ENCODE peak calls at places on chromosomes 2 and 18, in nine cellular contexts. L is foreskin fibroblast; G is stimulated activated CD4-positive, alpha-beta T cell treated with anti-CD3 and anti-CD28 coated beads, TNF-alpha, amount 100 ng/mL, for 48 hours; S is stimulated activated naive CD4-positive, alpha-beta T cell; K is HT1080; A is activated CD4-positive, alpha-beta T cell treated with anti-CD3 and anti-CD28 coated beads, Interleukin-2, amount 50 U/mL, for 1 hour; B is 8988T; F is stimulated activated CD8-positive, alpha-beta memory T cell treated with anti-CD3 and anti-CD28 coated beads, Interleukin-7, amount 100 ng/mL, for 1 hour; Q is hepatocyte. E is an unnamed sample.

GRCh38 chr2:151049746-151050145 is 211.9 kb downstream of the RBM43 start:
- DNase-seq in L (peak), G (no peak), S (no peak), K (peak), A (no peak), B (no peak), F (no peak), Q (peak), E (no peak)

GRCh38 chr18:76507830-76508381 is 12.9 kb upstream of the ZNF516 start:
- DNase-seq in L (no peak), G (no peak), S (no peak), K (no peak), A (no peak), B (no peak), F (no peak), Q (no peak), E (no peak)

GRCh38 chr2:186610785-186611184 is 20.9 kb downstream of the ITGAV start:
- DNase-seq in L (no peak), G (no peak), S (no peak), K (no peak), A (no peak), B (no peak), F (no peak), Q (no peak), E (no peak)

GRCh38 chr2:52959801-52960200 is 807.8 kb upstream of the CHAC2 start:
- DNase-seq in L (no peak), G (no peak), S (no peak), K (no peak), A (no peak), B (no peak), F (no peak), Q (no peak), E (no peak)

GRCh38 chr2:241066893-241067341 is 35.2 kb downstream of the MTERF4 start:
- DNase-seq in L (no peak), G (no peak), S (no peak), K (peak), A (no peak), B (peak), F (no peak), Q (no peak), E (no peak)

GRCh38 chr2:119111115-119111975 is 47.2 kb downstream of the C1QL2 start:
- DNase-seq in L (no peak), G (no peak), S (no peak), K (peak), A (no peak), B (no peak), F (no peak), Q (peak), E (no peak)

GRCh38 chr2:54497738-54498680 is 41.9 kb downstream of the SPTBN1 start:
- DNase-seq in L (no peak), G (no peak), S (no peak), K (no peak), A (no peak), B (no peak), F (no peak), Q (peak), E (peak)

GRCh38 chr2:236512902-236513433 is 56.7 kb upstream of the ACKR3 start:
- DNase-seq in L (peak), G (peak), S (peak), K (peak), A (peak), B (peak), F (peak), Q (peak), E (peak)

GRCh38 chr2:192216336-192216735 is 21.6 kb upstream of the TMEFF2 start:
- DNase-seq in L (no peak), G (no peak), S (no peak), K (no peak), A (no peak), B (no peak), F (no peak), Q (no peak), E (no peak)

GRCh38 chr2:186780701-186781316 is 68.2 kb downstream of the ZSWIM2 start:
- DNase-seq in L (no peak), G (no peak), S (no peak), K (peak), A (no peak), B (no peak), F (no peak), Q (peak), E (no peak)

GRCh38 chr18:62073882-62074281 is 113.0 kb downstream of the PIGN start:
- DNase-seq in L (no peak), G (no peak), S (no peak), K (no peak), A (no peak), B (no peak), F (no peak), Q (peak), E (no peak)

GRCh38 chr18:6044773-6045172 is 149.5 kb upstream of the TMEM200C start:
- DNase-seq in L (no peak), G (no peak), S (no peak), K (no peak), A (no peak), B (no peak), F (no peak), Q (no peak), E (no peak)

GRCh38 chr2:96085541-96086355 is 30.6 kb downstream of the ADRA2B start:
- DNase-seq in L (no peak), G (no peak), S (no peak), K (peak), A (no peak), B (no peak), F (no peak), Q (no peak), E (no peak)

GRCh38 chr18:49368876-49369440 is 91.5 kb downstream of the DYM start:
- DNase-seq in L (no peak), G (no peak), S (no peak), K (no peak), A (no peak), B (no peak), F (no peak), Q (no peak), E (peak)

GRCh38 chr18:33567705-33568104 is 10.3 kb upstream of the ASXL3 start:
- DNase-seq in L (no peak), G (no peak), S (no peak), K (no peak), A (no peak), B (no peak), F (no peak), Q (no peak), E (no peak)

GRCh38 chr2:97979894-97980293 is 15.9 kb downstream of the TMEM131 start:
- DNase-seq in L (no peak), G (no peak), S (no peak), K (no peak), A (no peak), B (no peak), F (no peak), Q (no peak), E (no peak)

GRCh38 chr18:12257996-12258718 is 4.0 kb downstream of the CIDEA start:
- DNase-seq in L (no peak), G (no peak), S (no peak), K (no peak), A (no peak), B (no peak), F (no peak), Q (no peak), E (no peak)

GRCh38 chr2:201628545-201628944 is 14.8 kb downstream of the TMEM237 start:
- DNase-seq in L (peak), G (no peak), S (no peak), K (no peak), A (no peak), B (no peak), F (no peak), Q (no peak), E (no peak)

GRCh38 chr2:152715854-152716428 is 1.3 kb downstream of the PRPF40A start:
- DNase-seq in L (no peak), G (no peak), S (no peak), K (no peak), A (no peak), B (peak), F (no peak), Q (peak), E (no peak)

GRCh38 chr18:3447895-3448844 is 1.8 kb upstream of the TGIF1 start:
- DNase-seq in L (peak), G (no peak), S (peak), K (peak), A (peak), B (peak), F (peak), Q (peak), E (peak)

GRCh38 chr2:230961091-230961491 is 34.8 kb upstream of the SPATA3 start:
- DNase-seq in L (no peak), G (no peak), S (no peak), K (peak), A (no peak), B (no peak), F (no peak), Q (no peak), E (no peak)

GRCh38 chr2:108417254-108417653 is 31.8 kb upstream of the GCC2 start:
- DNase-seq in L (no peak), G (no peak), S (no peak), K (peak), A (no peak), B (no peak), F (no peak), Q (no peak), E (no peak)

GRCh38 chr2:203855274-203855673 is 12.3 kb upstream of the CTLA4 start:
- DNase-seq in L (no peak), G (no peak), S (no peak), K (no peak), A (no peak), B (no peak), F (no peak), Q (no peak), E (no peak)

GRCh38 chr2:177531706-177532105 is 139.1 kb downstream of the AGPS start:
- DNase-seq in L (no peak), G (no peak), S (no peak), K (no peak), A (no peak), B (no peak), F (no peak), Q (no peak), E (no peak)

GRCh38 chr18:7878265-7879173 is 311.4 kb downstream of the PTPRM start:
- DNase-seq in L (no peak), G (no peak), S (no peak), K (no peak), A (no peak), B (no peak), F (no peak), Q (no peak), E (no peak)

GRCh38 chr2:204748286-204748685 is 203.0 kb downstream of the PARD3B start:
- DNase-seq in L (no peak), G (no peak), S (no peak), K (no peak), A (no peak), B (no peak), F (no peak), Q (no peak), E (no peak)

GRCh38 chr2:240277073-240277806 is 136.8 kb upstream of the OTOS start:
- DNase-seq in L (peak), G (no peak), S (no peak), K (peak), A (no peak), B (no peak), F (no peak), Q (no peak), E (no peak)

GRCh38 chr18:45449761-45450227 is 165.5 kb upstream of the SLC14A2 start:
- DNase-seq in L (peak), G (no peak), S (no peak), K (no peak), A (no peak), B (no peak), F (no peak), Q (peak), E (peak)

GRCh38 chr2:240935101-240935876 is 29.2 kb downstream of the CROCC2 start:
- DNase-seq in L (no peak), G (no peak), S (no peak), K (no peak), A (no peak), B (peak), F (no peak), Q (no peak), E (no peak)

GRCh38 chr2:203177361-203177760 is 61.5 kb upstream of the CYP20A1 start:
- DNase-seq in L (no peak), G (no peak), S (no peak), K (peak), A (no peak), B (no peak), F (no peak), Q (no peak), E (no peak)

GRCh38 chr18:76405761-76406356 is 89.2 kb downstream of the ZNF516 start:
- DNase-seq in L (no peak), G (peak), S (peak), K (peak), A (peak), B (no peak), F (no peak), Q (peak), E (peak)

GRCh38 chr18:65975536-65975935 is 224.7 kb downstream of the CDH7 start:
- DNase-seq in L (no peak), G (no peak), S (no peak), K (no peak), A (no peak), B (no peak), F (no peak), Q (no peak), E (no peak)

E was measured in right cardiac atrium.